ENCODE peak calls at places on chromosomes 4 and X, in four cellular contexts. One of them, this sample, is unnamed.

GRCh38 chrX:139758809-139759208 is 50.8 kb upstream of the MCF2 start:
- DNase-seq in GM12878: no peak
- DNase-seq in HepG2: no peak
- DNase-seq in K562: no peak
- DNase-seq in this sample: no peak

GRCh38 chrX:120228187-120228908 is 22.3 kb upstream of the ZBTB33 start:
- DNase-seq in GM12878: no peak
- DNase-seq in HepG2: no peak
- DNase-seq in K562: no peak
- DNase-seq in this sample: no peak

GRCh38 chrX:97372006-97372766 is 488.5 kb downstream of the RPA4 start:
- DNase-seq in K562: no peak
- DNase-seq in GM12878: no peak
- DNase-seq in HepG2: no peak
- DNase-seq in this sample: no peak

GRCh38 chrX:118974908-118975671 is 672 bp downstream of the LONRF3 start:
- DNase-seq in K562: peak; percentile 50
- DNase-seq in HepG2: peak; percentile 27
- DNase-seq in GM12878: no peak
- DNase-seq in this sample: peak; percentile 59

GRCh38 chrX:72029473-72030411 is 102.0 kb downstream of the RTL5 start:
- DNase-seq in HepG2: peak; percentile 16
- DNase-seq in GM12878: no peak
- DNase-seq in K562: no peak
- DNase-seq in this sample: no peak

GRCh38 chr4:70734168-70734954 is 12.6 kb downstream of the RUFY3 start:
- DNase-seq in K562: no peak
- DNase-seq in GM12878: peak; percentile 74
- DNase-seq in HepG2: peak; percentile 12
- DNase-seq in this sample: no peak

GRCh38 chr4:2793920-2794706 is 1.2 kb downstream of the SH3BP2 start:
- DNase-seq in GM12878: no peak
- DNase-seq in HepG2: peak; percentile 69
- DNase-seq in K562: no peak
- DNase-seq in this sample: no peak

GRCh38 chrX:54597728-54598127 is 67.7 kb downstream of the GNL3L start:
- DNase-seq in K562: no peak
- DNase-seq in HepG2: no peak
- DNase-seq in GM12878: no peak
- DNase-seq in this sample: no peak

GRCh38 chrX:118325453-118325852 is 20.5 kb upstream of the WDR44 start:
- DNase-seq in HepG2: no peak
- DNase-seq in K562: peak; percentile 14
- DNase-seq in GM12878: no peak
- DNase-seq in this sample: peak; percentile 23

GRCh38 chrX:66728818-66729271 is 90.0 kb upstream of the EDA2R start:
- DNase-seq in HepG2: peak; percentile 6
- DNase-seq in K562: peak; percentile 55
- DNase-seq in GM12878: no peak
- DNase-seq in this sample: peak; percentile 51

GRCh38 chrX:119477812-119478232 is 9.6 kb downstream of the SLC25A5 start:
- DNase-seq in GM12878: no peak
- DNase-seq in HepG2: peak; percentile 85
- DNase-seq in K562: peak; percentile 33
- DNase-seq in this sample: peak; percentile 47

GRCh38 chrX:72002886-72003285 is 92.2 kb downstream of the NHSL2 start:
- DNase-seq in GM12878: no peak
- DNase-seq in K562: no peak
- DNase-seq in HepG2: no peak
- DNase-seq in this sample: no peak

GRCh38 chr4:8648296-8648695 is 55.7 kb downstream of the CPZ start:
- DNase-seq in K562: no peak
- DNase-seq in HepG2: no peak
- DNase-seq in GM12878: no peak
- DNase-seq in this sample: no peak

GRCh38 chrX:65679071-65679540 is 11.7 kb downstream of the MSN start:
- DNase-seq in GM12878: no peak
- DNase-seq in HepG2: no peak
- DNase-seq in K562: no peak
- DNase-seq in this sample: no peak

GRCh38 chr4:18698119-18698883 is 676.7 kb upstream of the LCORL start:
- DNase-seq in HepG2: no peak
- DNase-seq in GM12878: no peak
- DNase-seq in K562: no peak
- DNase-seq in this sample: no peak

GRCh38 chr4:28006021-28006420 is 1145.4 kb downstream of the STIM2 start:
- DNase-seq in K562: no peak
- DNase-seq in HepG2: no peak
- DNase-seq in GM12878: no peak
- DNase-seq in this sample: no peak

GRCh38 chr4:121998024-121998423 is 46.2 kb upstream of the TRPC3 start:
- DNase-seq in HepG2: no peak
- DNase-seq in GM12878: no peak
- DNase-seq in K562: no peak
- DNase-seq in this sample: no peak

GRCh38 chr4:6888506-6889071 is 21.0 kb upstream of the TBC1D14 start:
- DNase-seq in GM12878: no peak
- DNase-seq in HepG2: no peak
- DNase-seq in K562: no peak
- DNase-seq in this sample: no peak

GRCh38 chr4:11799182-11799581 is 370.5 kb upstream of the HS3ST1 start:
- DNase-seq in HepG2: no peak
- DNase-seq in GM12878: no peak
- DNase-seq in K562: no peak
- DNase-seq in this sample: no peak

GRCh38 chr4:7034262-7035081 is 8.7 kb upstream of the TADA2B start:
- DNase-seq in K562: no peak
- DNase-seq in GM12878: no peak
- DNase-seq in HepG2: peak; percentile 91
- DNase-seq in this sample: no peak

GRCh38 chrX:125293792-125294780 is 25.6 kb upstream of the TEX13C start:
- DNase-seq in HepG2: no peak
- DNase-seq in GM12878: no peak
- DNase-seq in K562: no peak
- DNase-seq in this sample: no peak

GRCh38 chr4:154660052-154660451 is 47.6 kb upstream of the FGG start:
- DNase-seq in HepG2: peak; percentile 96
- DNase-seq in GM12878: no peak
- DNase-seq in K562: no peak
- DNase-seq in this sample: no peak

GRCh38 chr4:6467600-6467999 is 4.8 kb downstream of the PPP2R2C start:
- DNase-seq in K562: no peak
- DNase-seq in HepG2: no peak
- DNase-seq in GM12878: no peak
- DNase-seq in this sample: no peak

GRCh38 chr4:94680131-94680862 is 77.5 kb upstream of the BMPR1B start:
- DNase-seq in HepG2: no peak
- DNase-seq in K562: no peak
- DNase-seq in GM12878: no peak
- DNase-seq in this sample: peak; percentile 23

GRCh38 chr4:61555789-61556188 is 355.7 kb downstream of the ADGRL3 start:
- DNase-seq in HepG2: peak; percentile 20
- DNase-seq in GM12878: no peak
- DNase-seq in K562: no peak
- DNase-seq in this sample: no peak

GRCh38 chrX:283115-283845 is 2.1 kb downstream of the PLCXD1 start:
- DNase-seq in K562: peak; percentile 77
- DNase-seq in GM12878: peak; percentile 86
- DNase-seq in HepG2: no peak
- DNase-seq in this sample: peak; percentile 87

GRCh38 chrX:16316336-16316735 is 149.1 kb downstream of the MAGEB17 start:
- DNase-seq in GM12878: no peak
- DNase-seq in K562: no peak
- DNase-seq in HepG2: no peak
- DNase-seq in this sample: no peak

GRCh38 chr4:20687894-20688293 is 12.4 kb upstream of the PACRGL start:
- DNase-seq in K562: no peak
- DNase-seq in HepG2: no peak
- DNase-seq in GM12878: no peak
- DNase-seq in this sample: no peak

GRCh38 chr4:8643441-8643840 is 50.9 kb downstream of the CPZ start:
- DNase-seq in HepG2: no peak
- DNase-seq in K562: no peak
- DNase-seq in GM12878: no peak
- DNase-seq in this sample: no peak

GRCh38 chrX:54288277-54288676 is 69.6 kb downstream of the WNK3 start:
- DNase-seq in GM12878: no peak
- DNase-seq in K562: no peak
- DNase-seq in HepG2: peak; percentile 45
- DNase-seq in this sample: no peak

GRCh38 chr4:109302366-109303140 is at the start of gene COL25A1:
- DNase-seq in K562: no peak
- DNase-seq in HepG2: no peak
- DNase-seq in GM12878: no peak
- DNase-seq in this sample: peak; percentile 84

GRCh38 chr4:154349829-154350228 is 141.8 kb downstream of the DCHS2 start:
- DNase-seq in GM12878: no peak
- DNase-seq in HepG2: peak; percentile 12
- DNase-seq in K562: peak; percentile 10
- DNase-seq in this sample: peak; percentile 21

GRCh38 chr4:132818091-132818490 is 331.0 kb upstream of the PCDH10 start:
- DNase-seq in GM12878: no peak
- DNase-seq in HepG2: no peak
- DNase-seq in K562: no peak
- DNase-seq in this sample: no peak
- TF ChIP-seq TARDBP in GM12878: no peak
- TF ChIP-seq TARDBP in HepG2: no peak
- TF ChIP-seq TARDBP in K562: no peak
- TF ChIP-seq TARDBP in this sample: no peak

GRCh38 chr4:30717208-30718020 is 2.8 kb upstream of the PCDH7 start:
- DNase-seq in HepG2: no peak
- DNase-seq in GM12878: no peak
- DNase-seq in K562: no peak
- DNase-seq in this sample: peak; percentile 20
- TF ChIP-seq TARDBP in HepG2: no peak
- TF ChIP-seq TARDBP in GM12878: no peak
- TF ChIP-seq TARDBP in K562: no peak
- TF ChIP-seq TARDBP in this sample: no peak

DNA sequence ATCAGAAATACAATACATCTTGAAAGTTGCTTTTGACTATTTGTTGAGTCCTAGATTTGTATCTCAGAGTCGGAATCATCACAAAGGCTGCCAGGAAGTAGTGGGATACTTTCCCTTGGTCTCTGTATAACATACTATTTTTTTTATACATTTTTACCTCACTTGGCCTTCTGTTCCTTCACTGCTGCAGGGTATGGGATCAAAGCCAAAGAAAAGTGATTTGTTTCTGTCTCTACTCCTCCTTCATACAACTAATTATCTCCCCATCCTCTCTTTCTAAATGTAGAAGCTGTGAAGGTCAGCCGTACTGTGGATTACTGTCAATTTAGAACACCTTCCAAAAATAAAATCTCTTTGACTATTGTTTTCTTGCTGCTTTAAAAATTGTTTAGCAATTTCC is 24.9 kb downstream of the PALLD start:
- DNase-seq in HepG2: no peak
- DNase-seq in GM12878: no peak
- DNase-seq in K562: no peak
- DNase-seq in this sample: no peak
- TF ChIP-seq TARDBP in HepG2: no peak
- TF ChIP-seq TARDBP in GM12878: no peak
- TF ChIP-seq TARDBP in K562: no peak
- TF ChIP-seq TARDBP in this sample: no peak

GRCh38 chr4:25815586-25815985 is 47.2 kb downstream of the SEL1L3 start:
- DNase-seq in K562: no peak
- DNase-seq in HepG2: no peak
- DNase-seq in GM12878: no peak
- DNase-seq in this sample: no peak

GRCh38 chr4:25814737-25815136 is 48.1 kb downstream of the SEL1L3 start:
- DNase-seq in GM12878: no peak
- DNase-seq in HepG2: no peak
- DNase-seq in K562: no peak
- DNase-seq in this sample: no peak

GRCh38 chr4:25810815-25811690 is 51.7 kb downstream of the SEL1L3 start:
- DNase-seq in GM12878: no peak
- DNase-seq in K562: no peak
- DNase-seq in HepG2: peak; percentile 60
- DNase-seq in this sample: no peak

GRCh38 chr4:25814323-25814722 is 48.5 kb downstream of the SEL1L3 start:
- DNase-seq in GM12878: no peak
- DNase-seq in K562: no peak
- DNase-seq in HepG2: no peak
- DNase-seq in this sample: no peak

GRCh38 chr4:25813705-25814104 is 49.1 kb downstream of the SEL1L3 start:
- DNase-seq in K562: no peak
- DNase-seq in HepG2: peak; percentile 65
- DNase-seq in GM12878: no peak
- DNase-seq in this sample: no peak
- TF ChIP-seq TARDBP in K562: no peak
- TF ChIP-seq TARDBP in HepG2: no peak
- TF ChIP-seq TARDBP in GM12878: no peak
- TF ChIP-seq TARDBP in this sample: no peak

GRCh38 chr4:53928825-53929224 is 135.6 kb downstream of the CHIC2 start:
- DNase-seq in K562: no peak
- DNase-seq in HepG2: no peak
- DNase-seq in GM12878: no peak
- DNase-seq in this sample: no peak

GRCh38 chr4:53929955-53930798 is 134.2 kb downstream of the CHIC2 start:
- DNase-seq in GM12878: peak; percentile 13
- DNase-seq in HepG2: peak; percentile 60
- DNase-seq in K562: peak; percentile 35
- DNase-seq in this sample: peak; percentile 76

GRCh38 chr4:53932784-53933183 is 131.6 kb downstream of the CHIC2 start:
- DNase-seq in K562: no peak
- DNase-seq in HepG2: no peak
- DNase-seq in GM12878: no peak
- DNase-seq in this sample: no peak

GRCh38 chr4:53929311-53929710 is 135.1 kb downstream of the CHIC2 start:
- DNase-seq in K562: no peak
- DNase-seq in GM12878: no peak
- DNase-seq in HepG2: no peak
- DNase-seq in this sample: no peak

GRCh38 chr4:53931423-53932060 is 132.9 kb downstream of the CHIC2 start:
- DNase-seq in HepG2: no peak
- DNase-seq in GM12878: no peak
- DNase-seq in K562: no peak
- DNase-seq in this sample: no peak
- TF ChIP-seq TARDBP in HepG2: no peak
- TF ChIP-seq TARDBP in GM12878: no peak
- TF ChIP-seq TARDBP in K562: no peak
- TF ChIP-seq TARDBP in this sample: no peak

DNA sequence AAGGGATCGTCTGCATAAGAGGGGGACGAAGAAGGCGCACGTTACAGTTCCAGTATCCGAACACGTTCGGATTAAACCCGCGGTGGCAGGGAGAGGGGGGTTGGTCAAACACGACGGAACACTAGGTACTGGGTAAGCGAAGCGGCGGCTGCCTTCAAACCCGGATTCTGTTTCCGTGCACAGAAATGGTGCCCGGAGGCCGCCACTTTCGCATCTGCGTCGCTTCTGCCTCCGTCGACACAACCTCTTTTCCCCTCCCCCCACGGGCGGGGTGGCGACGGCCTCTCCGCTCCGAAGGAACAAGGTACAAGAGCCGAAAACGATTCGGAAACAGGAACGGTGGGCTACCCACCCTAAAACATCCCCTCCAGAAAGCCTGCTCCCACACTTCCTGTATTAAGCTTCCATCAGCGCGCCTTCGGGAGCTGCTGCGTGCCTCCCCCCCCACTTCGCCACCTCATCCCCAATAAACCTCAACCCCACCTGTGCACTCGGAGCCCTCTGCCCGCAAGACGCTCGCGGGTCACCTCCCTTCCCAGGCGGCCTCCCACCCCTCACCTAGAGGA is 667 bp downstream of the G3BP2 start:
- DNase-seq in K562: peak; percentile 63
- DNase-seq in GM12878: peak; percentile 8
- DNase-seq in HepG2: peak; percentile 36
- DNase-seq in this sample: peak; percentile 55
- TF ChIP-seq TARDBP in K562: no peak
- TF ChIP-seq TARDBP in GM12878: no peak
- TF ChIP-seq TARDBP in HepG2: no peak
- TF ChIP-seq TARDBP in this sample: no peak